ENCODE peak calls at places on chromosomes 5 and 9, in six cellular contexts. B is right atrium auricular region, O is ascending aorta, E is RWPE1, C is PC-9, V is IMR-90. A is an unnamed sample.

GRCh38 chr9:106717686-106718085 is 145.3 kb upstream of the ZNF462 start:
- DNase-seq in B (no peak), O (no peak), E (peak), C (peak), V (peak), A (no peak)

GRCh38 chr5:73591102-73591695 is 25.7 kb downstream of the UTP15 start:
- DNase-seq in B (no peak), O (no peak), E (peak), C (peak), V (peak), A (peak)

GRCh38 chr5:157371655-157372471 is 88.2 kb upstream of the NIPAL4 start:
- DNase-seq in B (no peak), O (no peak), E (no peak), C (no peak), V (peak), A (no peak)

GRCh38 chr9:109708507-109708945 is 71.5 kb upstream of the PALM2AKAP2 start:
- DNase-seq in B (no peak), O (no peak), E (no peak), C (no peak), V (peak), A (no peak)

GRCh38 chr5:166856771-166857170 is 1434.7 kb upstream of the WWC1 start:
- DNase-seq in B (no peak), O (no peak), E (no peak), C (no peak), V (no peak), A (no peak)

GRCh38 chr9:76621011-76621410 is 143.2 kb upstream of the PCA3 start:
- DNase-seq in B (no peak), O (no peak), E (no peak), C (no peak), V (no peak), A (no peak)

GRCh38 chr5:81316581-81316980 is 15.2 kb downstream of the ZCCHC9 start:
- DNase-seq in B (no peak), O (no peak), E (no peak), C (no peak), V (no peak), A (no peak)

GRCh38 chr5:112228672-112229071 is 190.4 kb downstream of the EPB41L4A start:
- DNase-seq in B (peak), O (peak), E (peak), C (peak), V (peak), A (no peak)

GRCh38 chr5:123088031-123088805 is 823 bp upstream of the PRDM6 start:
- DNase-seq in B (no peak), O (no peak), E (no peak), C (no peak), V (no peak), A (peak)

GRCh38 chr5:57839025-57839424 is 356.4 kb upstream of the ACTBL2 start:
- DNase-seq in B (no peak), O (no peak), E (peak), C (peak), V (no peak), A (no peak)

GRCh38 chr5:118953652-118954005 is 34.7 kb downstream of the DTWD2 start:
- DNase-seq in B (no peak), O (no peak), E (no peak), C (no peak), V (no peak), A (no peak)

GRCh38 chr5:118960557-118960956 is 27.8 kb downstream of the DTWD2 start:
- DNase-seq in B (no peak), O (no peak), E (no peak), C (no peak), V (no peak), A (no peak)

GRCh38 chr5:118952992-118953651 is 35.2 kb downstream of the DTWD2 start:
- DNase-seq in B (no peak), O (no peak), E (no peak), C (no peak), V (peak), A (no peak)

DNA sequence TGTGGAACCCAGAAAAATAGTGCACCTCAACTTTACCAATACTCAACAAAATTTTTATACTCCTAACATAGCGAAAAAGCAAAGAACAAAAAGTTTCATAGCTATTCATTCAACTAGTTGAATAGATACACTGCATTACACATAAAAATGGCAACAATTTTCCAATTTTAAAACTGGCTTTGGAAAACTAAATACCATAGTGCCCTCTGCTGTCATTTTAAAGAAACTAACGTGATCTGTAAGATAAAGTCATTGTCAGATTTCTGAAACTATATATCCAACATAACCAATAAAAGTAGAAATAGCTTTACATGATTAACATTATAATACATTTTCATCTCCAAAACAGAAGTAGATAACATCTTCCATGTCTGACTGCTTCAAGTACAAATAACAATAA is 31.6 kb downstream of the DTWD2 start:
- DNase-seq in B (no peak), O (no peak), E (peak), C (no peak), V (peak), A (no peak)
- TF ChIP-seq CTCF in B (no peak), O (no peak), E (peak), C (peak), V (peak), A (peak)

DNA sequence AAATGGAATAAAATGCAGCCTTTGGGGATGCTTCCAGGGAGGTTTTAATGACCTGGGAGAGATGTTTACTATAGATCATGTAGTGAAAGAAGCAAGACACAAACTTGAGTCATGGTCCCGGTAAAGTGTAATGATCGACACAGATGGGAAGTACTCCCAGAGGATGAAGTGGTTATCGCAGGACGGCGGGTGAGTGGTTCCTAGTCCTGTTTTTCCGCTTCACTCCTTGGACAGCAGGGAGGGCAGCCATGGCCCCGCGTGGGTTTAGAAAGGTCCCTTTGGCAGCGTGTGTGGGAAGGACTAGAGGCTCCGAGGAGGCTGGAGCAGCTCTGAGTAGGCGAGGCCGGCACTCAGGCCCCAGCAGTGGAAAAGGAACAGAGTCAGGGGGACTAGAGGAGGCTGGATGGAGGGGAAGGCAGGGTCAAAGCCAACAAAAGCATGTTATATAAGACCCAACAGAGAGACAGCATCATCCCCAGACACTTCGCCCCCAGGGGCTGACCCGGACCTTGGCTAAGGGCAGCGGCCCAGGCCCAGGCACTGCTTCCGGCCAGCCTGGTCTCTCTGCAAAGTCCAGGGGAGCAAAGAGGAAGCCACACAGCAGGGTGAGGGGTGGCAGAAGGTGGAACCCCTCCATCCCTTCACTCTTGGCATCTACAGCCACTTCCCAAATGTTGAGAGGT is 49.1 kb upstream of the STXBP1 start:
- DNase-seq in B (no peak), O (no peak), E (no peak), C (peak), V (peak), A (no peak)
- TF ChIP-seq CTCF in B (no peak), O (no peak), E (no peak), C (no peak), V (peak), A (no peak)

GRCh38 chr5:145827275-145827674 is 7.9 kb downstream of the PRELID2 start:
- DNase-seq in B (no peak), O (no peak), E (no peak), C (no peak), V (no peak), A (no peak)

GRCh38 chr5:145824040-145824439 is 11.1 kb downstream of the PRELID2 start:
- DNase-seq in B (no peak), O (no peak), E (no peak), C (no peak), V (peak), A (no peak)

GRCh38 chr5:145826869-145827268 is 8.3 kb downstream of the PRELID2 start:
- DNase-seq in B (no peak), O (no peak), E (no peak), C (no peak), V (no peak), A (no peak)

GRCh38 chr5:145829708-145830361 is 5.3 kb downstream of the PRELID2 start:
- DNase-seq in B (no peak), O (no peak), E (no peak), C (no peak), V (no peak), A (no peak)

DNA sequence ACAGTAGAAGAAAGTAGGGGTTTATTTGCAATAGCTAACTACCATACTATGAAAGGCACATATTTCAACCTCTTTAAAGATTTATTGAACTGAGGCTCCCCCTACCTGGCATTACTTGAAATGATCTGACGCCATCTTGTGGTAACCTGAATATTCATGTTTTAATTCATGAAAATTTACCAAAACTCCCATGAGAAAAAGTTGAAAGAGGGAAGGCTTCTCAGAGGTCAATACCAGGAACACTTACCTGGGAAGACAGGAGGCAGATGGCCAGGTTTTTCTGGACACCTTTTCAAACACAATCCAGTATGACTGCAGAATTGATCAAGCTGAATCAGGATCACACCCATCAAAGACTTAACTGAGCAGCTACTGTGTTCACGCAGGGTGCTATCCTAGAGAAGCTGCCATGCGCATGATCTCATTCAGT is 9.4 kb downstream of the PRELID2 start:
- DNase-seq in B (no peak), O (no peak), E (peak), C (peak), V (peak), A (no peak)
- TF ChIP-seq CTCF in B (peak), O (peak), E (peak), C (peak), V (peak), A (peak)

DNA sequence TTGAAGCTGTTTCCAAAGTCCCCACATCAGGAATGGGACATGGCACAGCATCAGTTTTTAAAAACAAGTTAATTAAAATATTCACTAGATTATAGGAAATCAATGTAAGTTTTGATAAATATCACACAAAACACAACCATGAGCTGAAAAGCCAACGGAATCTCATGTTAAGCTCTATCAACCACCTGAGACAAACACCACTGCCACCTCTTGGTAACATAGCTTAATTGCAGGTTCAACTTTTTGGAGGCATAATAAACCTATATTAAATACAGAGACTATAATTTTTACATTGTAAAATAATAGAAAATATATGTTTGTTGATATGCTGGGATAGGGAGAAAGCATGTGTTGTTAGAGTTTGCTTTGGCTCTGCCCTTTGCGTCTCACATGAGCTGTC is 126.1 kb downstream of the SV2C start:
- DNase-seq in B (no peak), O (no peak), E (no peak), C (no peak), V (no peak), A (no peak)
- TF ChIP-seq CTCF in B (no peak), O (no peak), E (no peak), C (no peak), V (no peak), A (peak)

DNA sequence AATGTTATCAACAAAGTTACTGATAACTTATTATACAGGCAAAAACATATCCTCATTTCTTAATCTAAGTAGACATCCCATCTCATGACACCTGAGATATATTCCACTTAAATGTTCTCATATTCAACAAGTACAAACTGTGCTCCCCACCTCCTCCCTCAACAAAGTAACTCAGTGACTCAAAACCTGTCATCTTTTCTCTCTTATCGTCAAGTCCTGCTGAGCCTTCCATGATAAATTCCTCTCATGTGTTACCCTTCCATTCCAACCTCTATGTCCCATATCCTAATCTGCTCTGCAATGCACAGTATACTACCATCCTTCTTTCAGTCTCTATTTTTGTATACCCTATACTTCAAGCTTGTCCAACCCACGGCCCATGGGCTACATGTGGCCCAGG is 13.6 kb downstream of the RNF145 start:
- DNase-seq in B (no peak), O (no peak), E (no peak), C (no peak), V (no peak), A (no peak)
- TF ChIP-seq CTCF in B (no peak), O (no peak), E (no peak), C (no peak), V (no peak), A (no peak)

GRCh38 chr9:132993511-132993939 is 15.0 kb downstream of the GFI1B start:
- DNase-seq in B (no peak), O (no peak), E (no peak), C (no peak), V (no peak), A (no peak)
- TF ChIP-seq CTCF in B (no peak), O (no peak), E (no peak), C (no peak), V (no peak), A (no peak)

DNA sequence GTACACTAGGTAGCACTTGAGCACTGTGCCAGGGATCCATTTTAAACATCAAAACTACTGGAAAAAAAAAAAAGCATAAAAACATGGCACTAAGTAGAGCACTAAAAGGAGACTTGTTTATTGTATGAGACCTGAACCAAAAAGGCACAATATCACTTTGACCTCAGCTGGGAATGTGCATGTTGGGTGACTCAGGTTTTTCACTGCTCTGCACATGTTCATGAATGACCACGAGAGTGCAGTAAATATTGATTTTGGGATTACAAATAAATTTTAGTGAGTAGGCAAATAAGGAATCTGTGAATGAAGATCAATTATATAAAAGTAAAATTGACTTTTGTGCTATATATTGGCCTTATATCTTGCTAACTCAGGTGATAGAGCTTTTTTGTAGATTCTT is 11.8 kb downstream of the RMI1 start:
- DNase-seq in B (no peak), O (no peak), E (peak), C (peak), V (peak), A (no peak)
- TF ChIP-seq CTCF in B (no peak), O (no peak), E (no peak), C (no peak), V (peak), A (no peak)

DNA sequence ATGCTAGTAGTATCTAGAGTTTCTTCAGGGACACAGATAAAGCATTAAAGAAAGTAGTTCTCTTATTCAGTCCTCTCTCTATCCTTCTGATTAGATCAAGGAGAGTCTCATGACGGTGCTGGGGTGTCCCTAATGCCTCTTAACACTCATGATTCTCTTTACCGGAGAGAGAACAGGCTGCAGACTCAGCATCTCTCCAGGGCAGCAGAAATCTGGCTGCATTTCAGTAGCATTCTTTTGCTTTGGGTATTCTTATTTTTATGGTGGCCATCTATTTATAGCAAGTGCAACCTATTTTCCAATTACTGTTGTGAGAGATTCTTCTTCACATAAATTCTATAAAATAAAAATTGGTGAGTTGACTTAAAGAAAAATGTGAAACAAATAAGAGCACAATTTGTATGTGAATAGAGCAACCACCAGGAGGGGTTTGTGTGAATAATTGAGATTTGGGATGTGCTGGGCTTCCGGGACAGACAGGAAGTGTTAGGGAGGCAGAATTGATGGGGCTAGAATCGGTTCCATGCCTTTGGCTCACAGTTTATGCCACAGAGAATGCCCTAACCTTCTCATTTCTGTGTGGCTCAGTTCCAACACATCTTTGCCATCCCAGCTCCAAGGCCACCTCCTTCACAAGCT is 23.8 kb upstream of the BOD1 start:
- DNase-seq in B (no peak), O (no peak), E (no peak), C (no peak), V (no peak), A (no peak)
- TF ChIP-seq CTCF in B (no peak), O (no peak), E (no peak), C (no peak), V (peak), A (no peak)

GRCh38 chr5:119578937-119579336 is 50.4 kb upstream of the FAM170A start:
- DNase-seq in B (no peak), O (no peak), E (peak), C (peak), V (peak), A (no peak)
- TF ChIP-seq CTCF in B (no peak), O (no peak), E (no peak), C (peak), V (peak), A (peak)